ENCODE peak calls at places on chromosome 20, in ten cellular contexts. J is Ammon's horn; G is naive thymus-derived CD4-positive, alpha-beta T cell; H is choroid plexus epithelial cell; F is suprapubic skin; A is pancreas; P is NCI-H345; M is cardiac muscle cell; X is MCF 10A; V is skeletal muscle cell. B is an unnamed sample.

GRCh38 chr20:44780226-44780625 is 30.1 kb downstream of the RIMS4 start:
- DNase-seq in A (no peak), G (peak), M (peak), H (peak), J (no peak), X (peak), P (no peak), F (no peak), V (peak), B (peak)

GRCh38 chr20:44461142-44461802 is 14.4 kb upstream of the TTPAL start:
- DNase-seq in V (no peak), J (no peak), G (no peak), X (no peak), F (no peak), H (no peak), M (no peak), P (no peak), A (no peak), B (no peak)

GRCh38 chr20:8656335-8656734 is 412.6 kb upstream of the PLCB4 start:
- DNase-seq in V (no peak), P (no peak), H (no peak), A (no peak), F (no peak), X (no peak), G (no peak), J (no peak), M (peak), B (no peak)

GRCh38 chr20:62832212-62832922 is 15.5 kb downstream of the COL9A3 start:
- DNase-seq in X (peak), M (no peak), V (no peak), A (no peak), J (no peak), G (no peak), F (no peak), P (peak), H (no peak), B (peak)

GRCh38 chr20:3990741-3991140 is 24.6 kb downstream of the RNF24 start:
- DNase-seq in V (no peak), J (no peak), M (no peak), X (no peak), A (no peak), G (peak), P (no peak), F (no peak), H (no peak), B (no peak)

GRCh38 chr20:9051508-9051907 is 17.4 kb upstream of the PLCB4 start:
- DNase-seq in M (peak), A (no peak), V (peak), X (peak), P (no peak), H (peak), F (no peak), G (no peak), J (no peak), B (no peak)

GRCh38 chr20:44418069-44418905 is 57.4 kb upstream of the TTPAL start:
- DNase-seq in V (no peak), G (no peak), A (no peak), P (no peak), J (no peak), X (no peak), M (no peak), H (no peak), F (no peak), B (peak)

GRCh38 chr20:17848649-17849048 is 119.9 kb downstream of the SNX5 start:
- DNase-seq in V (no peak), F (no peak), X (no peak), A (no peak), G (no peak), P (no peak), H (no peak), J (no peak), M (no peak), B (no peak)

GRCh38 chr20:23752481-23753193 is 1.9 kb upstream of the CST1 start:
- DNase-seq in H (no peak), X (no peak), A (no peak), M (no peak), P (no peak), V (no peak), J (no peak), G (no peak), F (no peak), B (no peak)

GRCh38 chr20:32190608-32191415 is 16.7 kb downstream of the PLAGL2 start:
- DNase-seq in J (no peak), H (peak), M (no peak), V (no peak), G (no peak), A (no peak), F (no peak), X (no peak), P (peak), B (no peak)

GRCh38 chr20:62370807-62371587 is 3.9 kb upstream of the LAMA5 start:
- DNase-seq in J (no peak), G (no peak), H (no peak), F (no peak), V (no peak), X (no peak), P (no peak), A (no peak), M (no peak), B (no peak)

GRCh38 chr20:49887251-49887827 is 28.0 kb downstream of the SPATA2 start:
- DNase-seq in P (no peak), V (no peak), M (no peak), J (no peak), G (no peak), X (no peak), A (no peak), F (no peak), H (peak), B (no peak)

GRCh38 chr20:10379761-10380160 is 54.3 kb downstream of the MKKS start:
- DNase-seq in P (no peak), J (no peak), H (no peak), G (no peak), M (no peak), X (no peak), F (no peak), A (no peak), V (no peak), B (no peak)

GRCh38 chr20:32316667-32317066 is 39.2 kb downstream of the KIF3B start:
- DNase-seq in P (no peak), V (no peak), J (no peak), A (peak), G (no peak), F (no peak), X (no peak), H (no peak), M (no peak), B (no peak)

GRCh38 chr20:57326667-57327455 is 2.7 kb upstream of the SPO11 start:
- DNase-seq in X (peak), G (no peak), V (no peak), H (no peak), F (no peak), M (no peak), A (no peak), J (no peak), P (peak), B (no peak)

GRCh38 chr20:50496773-50497375 is 13.3 kb upstream of the PTPN1 start:
- DNase-seq in P (no peak), M (no peak), F (no peak), A (no peak), G (no peak), X (peak), V (no peak), J (no peak), H (no peak), B (no peak)

GRCh38 chr20:22489614-22490286 is 94.6 kb downstream of the FOXA2 start:
- DNase-seq in J (no peak), A (peak), G (no peak), X (no peak), P (no peak), H (no peak), M (no peak), F (no peak), V (no peak), B (peak)

GRCh38 chr20:63115651-63116411 is 100.1 kb downstream of the YTHDF1 start:
- DNase-seq in P (no peak), V (no peak), G (no peak), F (no peak), H (no peak), J (no peak), X (no peak), A (no peak), M (no peak), B (no peak)

GRCh38 chr20:18164356-18164755 is 26.7 kb downstream of the KAT14 start:
- DNase-seq in H (peak), J (no peak), F (no peak), M (no peak), P (no peak), V (no peak), G (no peak), X (peak), A (no peak), B (no peak)

GRCh38 chr20:45919951-45920794 is 8.2 kb upstream of the PLTP start:
- DNase-seq in J (no peak), A (no peak), X (no peak), G (no peak), P (no peak), H (peak), F (no peak), V (peak), M (peak), B (no peak)

GRCh38 chr20:326645-327031 is 1.3 kb downstream of the SOX12 start:
- DNase-seq in X (peak), P (no peak), M (peak), G (no peak), V (no peak), H (peak), A (no peak), J (peak), F (no peak), B (peak)

GRCh38 chr20:46995561-46996142 is 101.0 kb downstream of the EYA2 start:
- DNase-seq in X (no peak), G (no peak), A (no peak), M (no peak), P (no peak), H (no peak), F (no peak), V (no peak), J (no peak), B (no peak)

GRCh38 chr20:16538779-16539178 is 34.5 kb downstream of the KIF16B start:
- DNase-seq in M (peak), G (no peak), A (no peak), V (no peak), X (no peak), P (no peak), F (no peak), J (no peak), H (no peak), B (no peak)

GRCh38 chr20:14288341-14289330 is 48.8 kb downstream of the FLRT3 start:
- DNase-seq in F (no peak), H (peak), G (no peak), J (no peak), V (peak), P (no peak), A (no peak), M (no peak), X (peak), B (no peak)

GRCh38 chr20:6680854-6681253 is 86.6 kb upstream of the BMP2 start:
- DNase-seq in J (no peak), H (no peak), A (no peak), G (no peak), F (no peak), M (no peak), X (no peak), P (no peak), V (no peak), B (no peak)

GRCh38 chr20:62818592-62819493 is 2.0 kb downstream of the COL9A3 start:
- DNase-seq in F (no peak), A (peak), M (peak), G (no peak), H (peak), V (no peak), J (peak), P (no peak), X (peak), B (peak)

GRCh38 chr20:59120919-59121318 is 42.7 kb upstream of the ZNF831 start:
- DNase-seq in F (no peak), J (no peak), X (no peak), G (no peak), H (no peak), V (no peak), P (no peak), A (no peak), M (no peak), B (no peak)

GRCh38 chr20:41854765-41855164 is 236.6 kb upstream of the CHD6 start:
- DNase-seq in M (no peak), J (no peak), G (no peak), X (peak), A (no peak), V (no peak), P (no peak), F (no peak), H (no peak), B (peak)

GRCh38 chr20:34143951-34144350 is 31.9 kb upstream of the EIF2S2 start:
- DNase-seq in F (no peak), V (no peak), P (no peak), J (no peak), M (peak), A (no peak), G (no peak), H (peak), X (peak), B (no peak)

GRCh38 chr20:34979366-34980153 is 23.9 kb downstream of the MYH7B start:
- DNase-seq in J (no peak), G (no peak), V (no peak), M (no peak), F (no peak), H (no peak), A (no peak), P (no peak), X (no peak), B (no peak)

B was measured in OCI-M1.